ENCODE peak calls at places on chromosome X, in six cellular contexts. F is H54; X is EL; L is nephron progenitor cell; N is stimulated activated CD8-positive, alpha-beta memory T cell treated with anti-CD3 and anti-CD28 coated beads, Interleukin-2, amount 100 ng/mL, for 48 hours; G is LoVo. Y is an unnamed sample.

GRCh38 chrX:49901068-49901467 is 21.3 kb upstream of the CLCN5 start:
- DNase-seq in F (no peak), X (no peak), L (no peak), N (no peak), G (no peak), Y (no peak)

GRCh38 chrX:17635231-17635630 is 102.1 kb upstream of the SCML1 start:
- DNase-seq in F (no peak), X (no peak), L (peak), N (no peak), G (no peak), Y (no peak)

GRCh38 chrX:38860106-38861013 is 59.1 kb downstream of the MID1IP1 start:
- DNase-seq in F (no peak), X (no peak), L (no peak), N (peak), G (no peak), Y (no peak)

GRCh38 chrX:69968956-69969355 is 80.8 kb downstream of the AWAT2 start:
- DNase-seq in F (no peak), X (no peak), L (no peak), N (no peak), G (no peak), Y (no peak)

GRCh38 chrX:101303790-101304189 is 12.7 kb upstream of the TAF7L start:
- DNase-seq in F (no peak), X (no peak), L (no peak), N (no peak), G (no peak), Y (no peak)

GRCh38 chrX:48465336-48465933 is 4.6 kb downstream of the SLC38A5 start:
- DNase-seq in F (peak), X (peak), L (no peak), N (no peak), G (no peak), Y (no peak)

GRCh38 chrX:46184749-46185148 is 360.5 kb downstream of the ZNF674 start:
- DNase-seq in F (no peak), X (peak), L (no peak), N (no peak), G (peak), Y (no peak)

GRCh38 chrX:27893211-27893610 is 85.4 kb downstream of the MAGEB10 start:
- DNase-seq in F (no peak), X (no peak), L (no peak), N (no peak), G (no peak), Y (no peak)

GRCh38 chrX:154378059-154378798 is 866 bp upstream of the EMD start:
- DNase-seq in F (no peak), X (peak), L (no peak), N (no peak), G (no peak), Y (no peak)

GRCh38 chrX:119391279-119391678 is 7.9 kb upstream of the SLC25A43 start:
- DNase-seq in F (peak), X (peak), L (no peak), N (no peak), G (no peak), Y (peak)

GRCh38 chrX:47607091-47607490 is 12.6 kb downstream of the SYN1 start:
- DNase-seq in F (no peak), X (no peak), L (no peak), N (no peak), G (no peak), Y (no peak)

GRCh38 chrX:40157228-40158035 is 59.7 kb upstream of the BCOR start:
- DNase-seq in F (no peak), X (no peak), L (no peak), N (no peak), G (no peak), Y (no peak)

GRCh38 chrX:27445438-27445837 is 17.7 kb downstream of the PPP4R3C start:
- DNase-seq in F (no peak), X (no peak), L (no peak), N (no peak), G (no peak), Y (no peak)

GRCh38 chrX:30831082-30831481 is 58.0 kb downstream of the TAB3 start:
- DNase-seq in F (no peak), X (no peak), L (no peak), N (peak), G (no peak), Y (no peak)

GRCh38 chrX:41542151-41542935 is 95.2 kb downstream of the NYX start:
- DNase-seq in F (no peak), X (peak), L (no peak), N (no peak), G (peak), Y (no peak)

GRCh38 chrX:103730746-103731508 is 20.2 kb downstream of the TMEM31 start:
- DNase-seq in F (peak), X (peak), L (no peak), N (no peak), G (no peak), Y (no peak)

GRCh38 chrX:85327060-85327333 is 52.5 kb downstream of the POF1B start:
- DNase-seq in F (no peak), X (no peak), L (no peak), N (no peak), G (no peak), Y (no peak)

GRCh38 chrX:13000311-13000811 is 25.5 kb downstream of the TMSB4X start:
- DNase-seq in F (no peak), X (no peak), L (no peak), N (no peak), G (no peak), Y (no peak)

GRCh38 chrX:148878371-148878770 is 378.0 kb downstream of the AFF2 start:
- DNase-seq in F (no peak), X (peak), L (no peak), N (no peak), G (no peak), Y (no peak)

GRCh38 chrX:105017641-105018040 is 202.9 kb downstream of the TEX13A start:
- DNase-seq in F (no peak), X (no peak), L (no peak), N (no peak), G (peak), Y (no peak)

GRCh38 chrX:12372111-12372510 is 233.8 kb downstream of the FRMPD4 start:
- DNase-seq in F (no peak), X (peak), L (no peak), N (no peak), G (no peak), Y (no peak)

GRCh38 chrX:116436358-116436816 is at the start of gene SLC6A14:
- DNase-seq in F (no peak), X (no peak), L (peak), N (no peak), G (no peak), Y (no peak)

GRCh38 chrX:49171752-49172279 is at the start of gene PLP2:
- DNase-seq in F (no peak), X (peak), L (peak), N (peak), G (peak), Y (no peak)

GRCh38 chrX:69070949-69071650 is 94.2 kb downstream of the PJA1 start:
- DNase-seq in F (no peak), X (no peak), L (no peak), N (no peak), G (no peak), Y (no peak)

Y was measured in GM12891.